ENCODE peak calls at places on chromosome 21, in seven cellular contexts. O is activated naive CD4-positive, alpha-beta T cell treated with anti-CD3 and anti-CD28 coated beads, Interleukin-2, amount 50 U/mL, for 16 hours; Q is NT2/D1; Z is activated CD4-positive, alpha-beta T cell treated with anti-CD3 and anti-CD28 coated beads for 36 hours; I is endothelial cell; M is NCI-H1092; T is MCF 10A. G is an unnamed sample.

GRCh38 chr21:33451634-33452071 is 28.1 kb downstream of the TMEM50B start:
- DNase-seq in O (no peak), Q (no peak), Z (no peak), I (no peak), M (no peak), T (no peak), G (no peak)

GRCh38 chr21:45361033-45361997 is 43.6 kb upstream of the COL18A1 start:
- DNase-seq in O (no peak), Q (no peak), Z (no peak), I (no peak), M (no peak), T (no peak), G (no peak)

GRCh38 chr21:34959607-34960006 is 89.5 kb downstream of the RUNX1 start:
- DNase-seq in O (no peak), Q (no peak), Z (no peak), I (no peak), M (no peak), T (no peak), G (no peak)

GRCh38 chr21:36721817-36722216 is 22.9 kb downstream of the SIM2 start:
- DNase-seq in O (no peak), Q (no peak), Z (no peak), I (no peak), M (no peak), T (no peak), G (no peak)

GRCh38 chr21:28936036-28936435 is 56.6 kb downstream of the LTN1 start:
- DNase-seq in O (no peak), Q (no peak), Z (no peak), I (no peak), M (no peak), T (no peak), G (no peak)

GRCh38 chr21:32021319-32022027 is 148.7 kb downstream of the HUNK start:
- DNase-seq in O (no peak), Q (no peak), Z (no peak), I (no peak), M (peak), T (no peak), G (no peak)

GRCh38 chr21:40685121-40685630 is 161.8 kb downstream of the DSCAM start:
- DNase-seq in O (no peak), Q (no peak), Z (no peak), I (no peak), M (no peak), T (no peak), G (no peak)

GRCh38 chr21:44571844-44572782 is 1.4 kb upstream of the KRTAP10-4 start:
- DNase-seq in O (no peak), Q (no peak), Z (no peak), I (no peak), M (no peak), T (no peak), G (no peak)

GRCh38 chr21:35565204-35565611 is 495.1 kb downstream of the SETD4 start:
- DNase-seq in O (no peak), Q (peak), Z (no peak), I (no peak), M (no peak), T (peak), G (no peak)

GRCh38 chr21:29149771-29150425 is 19.5 kb downstream of the MAP3K7CL start:
- DNase-seq in O (no peak), Q (no peak), Z (no peak), I (no peak), M (no peak), T (no peak), G (no peak)

GRCh38 chr21:38277501-38278111 is 20.8 kb downstream of the KCNJ15 start:
- DNase-seq in O (peak), Q (no peak), Z (peak), I (no peak), M (no peak), T (peak), G (no peak)

GRCh38 chr21:37863842-37864241 is 52.4 kb downstream of the KCNJ6 start:
- DNase-seq in O (no peak), Q (no peak), Z (peak), I (no peak), M (no peak), T (peak), G (no peak)

GRCh38 chr21:38527737-38528136 is 29.5 kb upstream of the ERG start:
- DNase-seq in O (no peak), Q (no peak), Z (no peak), I (no peak), M (no peak), T (no peak), G (no peak)

GRCh38 chr21:15015622-15016471 is 49.0 kb downstream of the NRIP1 start:
- DNase-seq in O (no peak), Q (no peak), Z (no peak), I (no peak), M (no peak), T (peak), G (no peak)

GRCh38 chr21:28066051-28066450 is 926.6 kb downstream of the LTN1 start:
- DNase-seq in O (no peak), Q (no peak), Z (no peak), I (no peak), M (no peak), T (no peak), G (no peak)

GRCh38 chr21:19463966-19464365 is 1060.4 kb upstream of the TMPRSS15 start:
- DNase-seq in O (no peak), Q (no peak), Z (no peak), I (no peak), M (no peak), T (no peak), G (no peak)

GRCh38 chr21:31334648-31335121 is 9.4 kb downstream of the TIAM1 start:
- DNase-seq in O (no peak), Q (no peak), Z (no peak), I (no peak), M (peak), T (no peak), G (no peak)

GRCh38 chr21:42424848-42425602 is 21.3 kb downstream of the UBASH3A start:
- DNase-seq in O (peak), Q (no peak), Z (peak), I (no peak), M (no peak), T (no peak), G (peak)

GRCh38 chr21:16678479-16678878 is 834.4 kb upstream of the CXADR start:
- DNase-seq in O (no peak), Q (no peak), Z (no peak), I (no peak), M (peak), T (no peak), G (no peak)

GRCh38 chr21:29250642-29251041 is 48.1 kb upstream of the BACH1 start:
- DNase-seq in O (no peak), Q (no peak), Z (no peak), I (no peak), M (no peak), T (no peak), G (no peak)

GRCh38 chr21:29647353-29647781 is 292.4 kb downstream of the GRIK1 start:
- DNase-seq in O (no peak), Q (no peak), Z (no peak), I (no peak), M (no peak), T (no peak), G (no peak)

GRCh38 chr21:38848187-38848609 is 42.5 kb downstream of the ETS2 start:
- DNase-seq in O (no peak), Q (no peak), Z (no peak), I (no peak), M (no peak), T (no peak), G (no peak)

GRCh38 chr21:34534522-34534921 is 22.5 kb upstream of the KCNE1 start:
- DNase-seq in O (no peak), Q (no peak), Z (no peak), I (no peak), M (no peak), T (no peak), G (no peak)

GRCh38 chr21:34021726-34022125 is 51.7 kb upstream of the MRPS6 start:
- DNase-seq in O (no peak), Q (no peak), Z (no peak), I (no peak), M (no peak), T (no peak), G (no peak)

GRCh38 chr21:38343691-38344090 is 86.9 kb downstream of the KCNJ15 start:
- DNase-seq in O (no peak), Q (no peak), Z (no peak), I (no peak), M (peak), T (peak), G (no peak)

GRCh38 chr21:9839011-9839661 is 682.2 kb upstream of the TPTE start:
- DNase-seq in O (peak), Q (no peak), Z (no peak), I (no peak), M (peak), T (no peak), G (no peak)

GRCh38 chr21:42581676-42582371 is 68.2 kb downstream of the SLC37A1 start:
- DNase-seq in O (no peak), Q (no peak), Z (peak), I (no peak), M (no peak), T (no peak), G (no peak)

GRCh38 chr21:41196990-41197389 is 29.0 kb downstream of the BACE2 start:
- DNase-seq in O (no peak), Q (no peak), Z (no peak), I (no peak), M (no peak), T (peak), G (no peak)

GRCh38 chr21:26795866-26796329 is 49.3 kb downstream of the ADAMTS1 start:
- DNase-seq in O (no peak), Q (no peak), Z (no peak), I (no peak), M (peak), T (peak), G (no peak)

GRCh38 chr21:33124879-33125278 is 54.9 kb downstream of the OLIG1 start:
- DNase-seq in O (no peak), Q (no peak), Z (no peak), I (no peak), M (no peak), T (no peak), G (no peak)

GRCh38 chr21:29580886-29581285 is 282.2 kb downstream of the BACH1 start:
- DNase-seq in O (no peak), Q (no peak), Z (no peak), I (no peak), M (no peak), T (no peak), G (no peak)

G was measured in T-helper 17 cell.